ENCODE peak calls at places on chromosome 6, in five cellular contexts. A is ovary, G is mucosa of descending colon, P is PC-9, L is Panc1. D is an unnamed sample.

GRCh38 chr6:168201383-168201782 is 118.2 kb downstream of the DACT2 start:
- DNase-seq in A (no peak), G (peak), P (no peak), L (no peak), D (no peak)

GRCh38 chr6:23511797-23512196 is 614.2 kb upstream of the NRSN1 start:
- DNase-seq in A (no peak), G (no peak), P (no peak), L (no peak), D (no peak)

GRCh38 chr6:33217681-33218080 is 9.4 kb downstream of the RING1 start:
- DNase-seq in A (no peak), G (no peak), P (no peak), L (no peak), D (no peak)

GRCh38 chr6:4636881-4637224 is 139.4 kb upstream of the CDYL start:
- DNase-seq in A (no peak), G (no peak), P (no peak), L (no peak), D (no peak)

GRCh38 chr6:118892248-118893094 is 1.5 kb upstream of the ASF1A start:
- DNase-seq in A (no peak), G (no peak), P (no peak), L (no peak), D (no peak)

GRCh38 chr6:110351546-110351945 is 6.6 kb downstream of the METTL24 start:
- DNase-seq in A (no peak), G (no peak), P (no peak), L (no peak), D (no peak)

GRCh38 chr6:157831424-157832249 is 8.6 kb downstream of the SNX9 start:
- DNase-seq in A (no peak), G (no peak), P (no peak), L (no peak), D (peak)

GRCh38 chr6:50264995-50265571 is 215.4 kb upstream of the DEFB112 start:
- DNase-seq in A (no peak), G (no peak), P (no peak), L (no peak), D (no peak)

GRCh38 chr6:40160826-40161225 is 226.6 kb upstream of the MOCS1 start:
- DNase-seq in A (no peak), G (no peak), P (no peak), L (no peak), D (no peak)

DNA sequence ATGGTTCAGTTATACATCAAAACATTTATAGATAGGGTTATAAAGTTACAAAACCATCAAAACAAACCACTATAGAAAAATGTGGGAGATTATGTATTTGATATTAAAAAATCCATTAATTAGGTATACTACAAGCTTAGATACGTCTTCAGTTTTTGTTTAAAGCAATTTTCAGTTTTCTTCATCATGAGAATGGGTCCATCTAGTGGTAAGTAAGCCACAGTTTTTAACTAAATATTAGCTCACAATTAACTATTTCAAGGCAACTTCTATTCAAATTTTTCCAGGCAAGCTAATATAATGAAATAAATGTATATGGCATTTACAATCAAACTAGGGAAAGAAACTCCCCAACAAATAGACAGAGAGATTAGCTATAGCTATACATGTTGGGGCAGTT is 44.4 kb downstream of the RNGTT start:
- DNase-seq in A (no peak), G (no peak), P (no peak), L (no peak), D (no peak)
- TF ChIP-seq CTCF in A (no peak), G (no peak), P (no peak), L (peak), D (peak)

GRCh38 chr6:10412165-10412947 is 2.5 kb downstream of the TFAP2A start:
- DNase-seq in A (peak), G (peak), P (peak), L (no peak), D (peak)

GRCh38 chr6:10414766-10415592 is at the start of gene TFAP2A:
- DNase-seq in A (no peak), G (no peak), P (peak), L (no peak), D (peak)

GRCh38 chr6:10415593-10416480 is 963 bp upstream of the TFAP2A start:
- DNase-seq in A (no peak), G (no peak), P (no peak), L (no peak), D (no peak)

GRCh38 chr6:10412948-10413849 is 1.7 kb downstream of the TFAP2A start:
- DNase-seq in A (peak), G (no peak), P (peak), L (no peak), D (no peak)

DNA sequence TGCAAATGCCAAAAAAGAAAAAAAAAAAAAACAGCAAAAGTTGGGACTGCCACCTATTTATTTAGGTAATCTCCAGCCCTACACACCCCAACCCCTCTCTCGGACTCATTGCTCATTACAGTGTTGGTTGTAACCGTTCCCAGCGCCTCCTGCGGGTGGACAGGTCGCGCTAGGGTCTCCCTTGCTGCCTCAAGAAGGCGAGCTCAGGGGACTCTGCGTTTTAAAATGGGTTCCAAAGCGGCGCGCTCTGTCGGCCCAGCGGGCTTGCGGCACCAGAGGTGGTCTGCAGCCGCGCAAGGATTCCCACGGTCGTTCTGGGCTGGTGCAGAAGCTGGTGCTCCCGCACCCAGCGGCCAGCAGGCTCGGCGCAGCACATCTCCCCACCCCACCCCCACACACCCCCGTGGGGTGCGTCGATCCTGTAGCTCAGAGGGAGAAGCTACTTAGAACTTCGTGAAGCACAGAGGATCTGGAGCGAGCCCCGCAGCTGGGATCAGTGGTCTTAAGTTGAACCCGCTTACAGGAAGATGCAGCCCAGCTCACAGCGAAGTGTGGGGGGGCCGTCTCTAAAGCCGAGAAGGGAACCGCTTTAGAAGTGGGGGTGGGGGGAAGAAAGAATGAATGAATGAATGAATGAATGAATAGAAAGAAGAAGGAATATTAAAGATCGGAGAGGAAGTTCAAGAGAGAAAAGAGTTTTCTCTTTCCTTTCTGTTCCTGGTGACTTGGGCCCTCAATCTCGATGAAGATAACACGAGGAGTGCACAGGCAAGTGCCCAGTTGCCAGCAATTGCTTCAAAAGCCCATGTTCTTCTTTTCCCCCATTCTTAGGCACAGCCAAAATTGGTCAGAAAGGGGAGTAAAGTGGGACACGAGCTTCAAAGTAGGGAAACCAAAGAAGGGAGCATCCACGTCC is 766 bp downstream of the TFAP2A start:
- DNase-seq in A (no peak), G (no peak), P (peak), L (no peak), D (peak)
- H3K4me3 ChIP-seq in A (no peak), G (no peak), P (peak), L (peak), D (peak)

GRCh38 chr6:104896914-104897313 is 37.2 kb upstream of the HACE1 start:
- DNase-seq in A (no peak), G (no peak), P (no peak), L (no peak), D (no peak)
- TF ChIP-seq CTCF in A (no peak), G (no peak), P (peak), L (peak), D (peak)

GRCh38 chr6:16413399-16413798 is 175.0 kb downstream of the GMPR start:
- DNase-seq in A (no peak), G (no peak), P (no peak), L (no peak), D (no peak)

GRCh38 chr6:16415677-16416076 is 177.3 kb downstream of the GMPR start:
- DNase-seq in A (no peak), G (no peak), P (no peak), L (no peak), D (no peak)

GRCh38 chr6:16409531-16410441 is 171.4 kb downstream of the GMPR start:
- DNase-seq in A (peak), G (peak), P (no peak), L (peak), D (peak)

GRCh38 chr6:16408766-16409165 is 170.4 kb downstream of the GMPR start:
- DNase-seq in A (no peak), G (no peak), P (no peak), L (no peak), D (no peak)

GRCh38 chr6:16414205-16414604 is 175.8 kb downstream of the GMPR start:
- DNase-seq in A (no peak), G (no peak), P (no peak), L (no peak), D (peak)
- H3K4me3 ChIP-seq in A (no peak), G (no peak), P (no peak), L (no peak), D (no peak)

D was measured in fibroblast of villous mesenchyme.